ENCODE peak calls at places on chromosomes 16 and 17, in ten cellular contexts. One of them, this sample, is unnamed.

GRCh38 chr17:80418589-80418988 is 3.6 kb downstream of the ENDOV start:
- DNase-seq in GM23248: no peak
- DNase-seq in PC-3: no peak
- DNase-seq in GM23338: no peak
- DNase-seq in HCT116: no peak
- DNase-seq in keratinocyte: no peak
- DNase-seq in mesendoderm: no peak
- DNase-seq in neural progenitor cell: no peak
- DNase-seq in fibroblast of lung: no peak
- DNase-seq in H9: no peak
- DNase-seq in this sample: no peak

GRCh38 chr16:78224342-78224741 is 124.9 kb downstream of the WWOX start:
- DNase-seq in GM23248: no peak
- DNase-seq in PC-3: peak; percentile 28
- DNase-seq in GM23338: no peak
- DNase-seq in HCT116: no peak
- DNase-seq in keratinocyte: no peak
- DNase-seq in mesendoderm: no peak
- DNase-seq in neural progenitor cell: no peak
- DNase-seq in fibroblast of lung: no peak
- DNase-seq in H9: no peak
- DNase-seq in this sample: no peak

GRCh38 chr16:11024333-11025053 is 80.1 kb downstream of the CLEC16A start:
- DNase-seq in GM23248: no peak
- DNase-seq in PC-3: peak; percentile 55
- DNase-seq in GM23338: no peak
- DNase-seq in HCT116: peak; percentile 45
- DNase-seq in keratinocyte: no peak
- DNase-seq in mesendoderm: no peak
- DNase-seq in neural progenitor cell: no peak
- DNase-seq in fibroblast of lung: peak; percentile 73
- DNase-seq in H9: no peak
- DNase-seq in this sample: no peak

GRCh38 chr16:76910931-76911330 is 280.1 kb upstream of the MON1B start:
- DNase-seq in GM23248: peak; percentile 65
- DNase-seq in PC-3: peak; percentile 33
- DNase-seq in GM23338: no peak
- DNase-seq in HCT116: no peak
- DNase-seq in keratinocyte: no peak
- DNase-seq in mesendoderm: no peak
- DNase-seq in neural progenitor cell: no peak
- DNase-seq in fibroblast of lung: peak; percentile 74
- DNase-seq in H9: no peak
- DNase-seq in this sample: no peak

GRCh38 chr17:5011928-5012327 is 14.2 kb downstream of the KIF1C start:
- DNase-seq in GM23248: peak; percentile 87
- DNase-seq in PC-3: peak; percentile 14
- DNase-seq in GM23338: no peak
- DNase-seq in HCT116: no peak
- DNase-seq in keratinocyte: no peak
- DNase-seq in mesendoderm: no peak
- DNase-seq in neural progenitor cell: no peak
- DNase-seq in fibroblast of lung: peak; percentile 53
- DNase-seq in H9: no peak
- DNase-seq in this sample: no peak

GRCh38 chr16:88926374-88926990 is 50.5 kb downstream of the CBFA2T3 start:
- DNase-seq in GM23248: peak; percentile 24
- DNase-seq in PC-3: peak; percentile 21
- DNase-seq in GM23338: no peak
- DNase-seq in HCT116: peak; percentile 78
- DNase-seq in keratinocyte: no peak
- DNase-seq in mesendoderm: peak; percentile 68
- DNase-seq in neural progenitor cell: peak; percentile 58
- DNase-seq in fibroblast of lung: no peak
- DNase-seq in H9: no peak
- DNase-seq in this sample: no peak

GRCh38 chr17:40350410-40351184 is 13.9 kb downstream of the GJD3 start:
- DNase-seq in GM23248: no peak
- DNase-seq in PC-3: no peak
- DNase-seq in GM23338: peak; percentile 72
- DNase-seq in HCT116: no peak
- DNase-seq in keratinocyte: no peak
- DNase-seq in mesendoderm: peak; percentile 97
- DNase-seq in neural progenitor cell: peak; percentile 90
- DNase-seq in fibroblast of lung: peak; percentile 50
- DNase-seq in H9: no peak
- DNase-seq in this sample: no peak

GRCh38 chr16:19008245-19008644 is 24.5 kb downstream of the TMC7 start:
- DNase-seq in GM23248: peak; percentile 81
- DNase-seq in PC-3: peak; percentile 50
- DNase-seq in GM23338: no peak
- DNase-seq in HCT116: no peak
- DNase-seq in keratinocyte: no peak
- DNase-seq in mesendoderm: peak; percentile 7
- DNase-seq in neural progenitor cell: peak; percentile 25
- DNase-seq in fibroblast of lung: peak; percentile 98
- DNase-seq in H9: no peak
- DNase-seq in this sample: no peak

GRCh38 chr17:46194393-46195216 is 1.4 kb upstream of the KANSL1 start:
- DNase-seq in GM23248: peak; percentile 81
- DNase-seq in PC-3: peak; percentile 66
- DNase-seq in GM23338: peak; percentile 73
- DNase-seq in HCT116: peak; percentile 39
- DNase-seq in keratinocyte: no peak
- DNase-seq in mesendoderm: peak; percentile 63
- DNase-seq in neural progenitor cell: peak; percentile 33
- DNase-seq in fibroblast of lung: peak; percentile 44
- DNase-seq in H9: no peak
- DNase-seq in this sample: peak; percentile 73

GRCh38 chr16:1532081-1532760 is 1.2 kb upstream of the TMEM204 start:
- DNase-seq in GM23248: peak; percentile 58
- DNase-seq in PC-3: no peak
- DNase-seq in GM23338: no peak
- DNase-seq in HCT116: no peak
- DNase-seq in keratinocyte: no peak
- DNase-seq in mesendoderm: no peak
- DNase-seq in neural progenitor cell: no peak
- DNase-seq in fibroblast of lung: no peak
- DNase-seq in H9: no peak
- DNase-seq in this sample: no peak

GRCh38 chr17:27996157-27997043 is 46.1 kb upstream of the NLK start:
- DNase-seq in GM23248: no peak
- DNase-seq in PC-3: no peak
- DNase-seq in GM23338: no peak
- DNase-seq in HCT116: no peak
- DNase-seq in keratinocyte: no peak
- DNase-seq in mesendoderm: no peak
- DNase-seq in neural progenitor cell: no peak
- DNase-seq in fibroblast of lung: no peak
- DNase-seq in H9: no peak
- DNase-seq in this sample: no peak

GRCh38 chr16:81661082-81661481 is 118.0 kb upstream of the PLCG2 start:
- DNase-seq in GM23248: no peak
- DNase-seq in PC-3: no peak
- DNase-seq in GM23338: no peak
- DNase-seq in HCT116: no peak
- DNase-seq in keratinocyte: peak; percentile 61
- DNase-seq in mesendoderm: no peak
- DNase-seq in neural progenitor cell: no peak
- DNase-seq in fibroblast of lung: no peak
- DNase-seq in H9: no peak
- DNase-seq in this sample: no peak

GRCh38 chr16:84503751-84504395 is 586 bp downstream of the MEAK7 start:
- DNase-seq in GM23248: peak; percentile 82
- DNase-seq in PC-3: peak; percentile 22
- DNase-seq in GM23338: no peak
- DNase-seq in HCT116: no peak
- DNase-seq in keratinocyte: peak; percentile 49
- DNase-seq in mesendoderm: no peak
- DNase-seq in neural progenitor cell: peak; percentile 22
- DNase-seq in fibroblast of lung: peak; percentile 56
- DNase-seq in H9: no peak
- DNase-seq in this sample: no peak

GRCh38 chr17:33680479-33680878 is 387.4 kb upstream of the ASIC2 start:
- DNase-seq in GM23248: no peak
- DNase-seq in PC-3: no peak
- DNase-seq in GM23338: no peak
- DNase-seq in HCT116: no peak
- DNase-seq in keratinocyte: no peak
- DNase-seq in mesendoderm: peak; percentile 2
- DNase-seq in neural progenitor cell: no peak
- DNase-seq in fibroblast of lung: no peak
- DNase-seq in H9: no peak
- DNase-seq in this sample: no peak

GRCh38 chr17:38636054-38636453 is 30.3 kb upstream of the SRCIN1 start:
- DNase-seq in GM23248: no peak
- DNase-seq in PC-3: no peak
- DNase-seq in GM23338: peak; percentile 80
- DNase-seq in HCT116: no peak
- DNase-seq in keratinocyte: no peak
- DNase-seq in mesendoderm: peak; percentile 89
- DNase-seq in neural progenitor cell: peak; percentile 68
- DNase-seq in fibroblast of lung: no peak
- DNase-seq in H9: peak; percentile 86
- DNase-seq in this sample: no peak

GRCh38 chr17:5592382-5592781 is 8.1 kb upstream of the NLRP1 start:
- DNase-seq in GM23248: peak; percentile 64
- DNase-seq in PC-3: peak; percentile 79
- DNase-seq in GM23338: peak; percentile 84
- DNase-seq in HCT116: peak; percentile 29
- DNase-seq in keratinocyte: no peak
- DNase-seq in mesendoderm: peak; percentile 70
- DNase-seq in neural progenitor cell: peak; percentile 69
- DNase-seq in fibroblast of lung: peak; percentile 27
- DNase-seq in H9: peak; percentile 30
- DNase-seq in this sample: peak; percentile 62

GRCh38 chr17:37259030-37259735 is 116.6 kb upstream of the C17orf78 start:
- DNase-seq in GM23248: peak; percentile 65
- DNase-seq in PC-3: no peak
- DNase-seq in GM23338: no peak
- DNase-seq in HCT116: no peak
- DNase-seq in keratinocyte: peak; percentile 4
- DNase-seq in mesendoderm: no peak
- DNase-seq in neural progenitor cell: no peak
- DNase-seq in fibroblast of lung: peak; percentile 86
- DNase-seq in H9: no peak
- DNase-seq in this sample: no peak

GRCh38 chr16:68592466-68593337 is 52.4 kb upstream of the CDH3 start:
- DNase-seq in GM23248: peak; percentile 18
- DNase-seq in PC-3: peak; percentile 26
- DNase-seq in GM23338: peak; percentile 50
- DNase-seq in HCT116: no peak
- DNase-seq in keratinocyte: no peak
- DNase-seq in mesendoderm: no peak
- DNase-seq in neural progenitor cell: no peak
- DNase-seq in fibroblast of lung: no peak
- DNase-seq in H9: no peak
- DNase-seq in this sample: peak; percentile 41

GRCh38 chr17:64614266-64615011 is 47.7 kb downstream of the SMURF2 start:
- DNase-seq in GM23248: no peak
- DNase-seq in PC-3: no peak
- DNase-seq in GM23338: no peak
- DNase-seq in HCT116: no peak
- DNase-seq in keratinocyte: no peak
- DNase-seq in mesendoderm: no peak
- DNase-seq in neural progenitor cell: no peak
- DNase-seq in fibroblast of lung: peak; percentile 48
- DNase-seq in H9: no peak
- DNase-seq in this sample: no peak
- H3K79me2 ChIP-seq in GM23248: peaks cover 100% of the 10 kb centered on the region
- H3K79me2 ChIP-seq in PC-3: peaks cover 93% of the 10 kb centered on the region
- H3K79me2 ChIP-seq in GM23338: peaks cover 76% of the 10 kb centered on the region
- H3K79me2 ChIP-seq in HCT116: peaks cover 96% of the 10 kb centered on the region
- H3K79me2 ChIP-seq in keratinocyte: peaks cover 96% of the 10 kb centered on the region
- H3K79me2 ChIP-seq in mesendoderm: peaks cover 11% of the 10 kb centered on the region
- H3K79me2 ChIP-seq in neural progenitor cell: peaks cover 37% of the 10 kb centered on the region
- H3K79me2 ChIP-seq in fibroblast of lung: peaks cover 95% of the 10 kb centered on the region
- H3K79me2 ChIP-seq in H9: peaks cover 2% of the 10 kb centered on the region
- H3K79me2 ChIP-seq in this sample: no peaks in the 10 kb centered on the region

GRCh38 chr17:81552244-81553017 is at the start of gene FAAP100:
- DNase-seq in GM23248: peak; percentile 94
- DNase-seq in PC-3: peak; percentile 89
- DNase-seq in GM23338: peak; percentile 90
- DNase-seq in HCT116: peak; percentile 70
- DNase-seq in keratinocyte: no peak
- DNase-seq in mesendoderm: peak; percentile 87
- DNase-seq in neural progenitor cell: peak; percentile 93
- DNase-seq in fibroblast of lung: peak; percentile 77
- DNase-seq in H9: peak; percentile 89
- DNase-seq in this sample: peak; percentile 93
- H3K79me2 ChIP-seq in GM23248: peaks cover 27% of the 10 kb centered on the region
- H3K79me2 ChIP-seq in PC-3: peaks cover 31% of the 10 kb centered on the region
- H3K79me2 ChIP-seq in GM23338: peaks cover 23% of the 10 kb centered on the region
- H3K79me2 ChIP-seq in HCT116: peaks cover 40% of the 10 kb centered on the region
- H3K79me2 ChIP-seq in keratinocyte: peaks cover 24% of the 10 kb centered on the region
- H3K79me2 ChIP-seq in mesendoderm: peaks cover 5% of the 10 kb centered on the region
- H3K79me2 ChIP-seq in neural progenitor cell: peaks cover 15% of the 10 kb centered on the region
- H3K79me2 ChIP-seq in fibroblast of lung: peaks cover 24% of the 10 kb centered on the region
- H3K79me2 ChIP-seq in H9: peaks cover 2% of the 10 kb centered on the region
- H3K79me2 ChIP-seq in this sample: peaks cover 9% of the 10 kb centered on the region

GRCh38 chr17:63022567-63022966 is 56.5 kb downstream of the TANC2 start:
- DNase-seq in GM23248: no peak
- DNase-seq in PC-3: no peak
- DNase-seq in GM23338: no peak
- DNase-seq in HCT116: no peak
- DNase-seq in keratinocyte: no peak
- DNase-seq in mesendoderm: no peak
- DNase-seq in neural progenitor cell: no peak
- DNase-seq in fibroblast of lung: no peak
- DNase-seq in H9: no peak
- DNase-seq in this sample: no peak
- H3K79me2 ChIP-seq in GM23248: peaks cover 100% of the 10 kb centered on the region
- H3K79me2 ChIP-seq in PC-3: peaks cover 11% of the 10 kb centered on the region
- H3K79me2 ChIP-seq in GM23338: peaks cover 3% of the 10 kb centered on the region
- H3K79me2 ChIP-seq in HCT116: peaks cover 35% of the 10 kb centered on the region
- H3K79me2 ChIP-seq in keratinocyte: peaks cover 74% of the 10 kb centered on the region
- H3K79me2 ChIP-seq in mesendoderm: no peaks in the 10 kb centered on the region
- H3K79me2 ChIP-seq in neural progenitor cell: no peaks in the 10 kb centered on the region
- H3K79me2 ChIP-seq in fibroblast of lung: peaks cover 4% of the 10 kb centered on the region
- H3K79me2 ChIP-seq in H9: no peaks in the 10 kb centered on the region
- H3K79me2 ChIP-seq in this sample: no peaks in the 10 kb centered on the region

DNA sequence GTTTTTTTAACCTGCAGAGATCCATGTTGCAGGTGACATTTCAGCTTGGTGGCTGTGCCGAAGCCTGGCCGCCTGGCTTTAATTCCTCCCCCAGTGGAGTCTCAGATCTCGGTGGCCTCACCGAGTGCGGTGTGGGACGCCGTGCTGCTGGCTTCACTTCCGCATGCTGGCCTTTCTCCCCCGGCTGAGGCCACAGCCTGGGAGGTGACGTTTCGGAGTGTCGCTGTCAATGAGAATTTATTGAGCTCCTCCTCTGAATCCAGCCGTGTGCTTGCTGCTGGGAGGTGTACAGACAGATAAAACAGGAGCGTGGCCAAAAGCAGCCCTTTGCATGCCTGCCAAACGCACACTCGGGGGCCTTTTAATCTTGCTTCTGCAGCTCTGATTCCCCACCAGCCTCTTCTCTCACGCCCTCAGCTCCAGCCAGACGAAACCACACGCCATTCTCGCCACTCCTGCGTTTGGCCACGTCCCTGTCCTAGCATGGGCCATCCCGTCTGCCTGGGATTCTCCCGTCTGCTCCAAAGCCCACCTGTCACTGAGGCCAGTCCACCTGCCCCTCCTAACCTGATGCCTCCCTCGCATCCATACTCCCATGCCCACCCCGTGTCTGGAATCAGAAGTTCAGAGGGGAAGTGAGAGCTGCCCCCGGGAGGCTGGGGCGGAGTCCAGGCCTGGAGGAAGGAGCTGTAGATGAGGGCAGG is 3.6 kb downstream of the GSE1 start:
- DNase-seq in GM23248: no peak
- DNase-seq in PC-3: no peak
- DNase-seq in GM23338: no peak
- DNase-seq in HCT116: no peak
- DNase-seq in keratinocyte: no peak
- DNase-seq in mesendoderm: no peak
- DNase-seq in neural progenitor cell: no peak
- DNase-seq in fibroblast of lung: peak; percentile 23
- DNase-seq in H9: no peak
- DNase-seq in this sample: peak; percentile 36
- H3K79me2 ChIP-seq in GM23248: peaks cover 74% of the 10 kb centered on the region
- H3K79me2 ChIP-seq in PC-3: peaks cover 82% of the 10 kb centered on the region
- H3K79me2 ChIP-seq in GM23338: peaks cover 84% of the 10 kb centered on the region
- H3K79me2 ChIP-seq in HCT116: peaks cover 72% of the 10 kb centered on the region
- H3K79me2 ChIP-seq in keratinocyte: peaks cover 5% of the 10 kb centered on the region
- H3K79me2 ChIP-seq in mesendoderm: peaks cover 64% of the 10 kb centered on the region
- H3K79me2 ChIP-seq in neural progenitor cell: peaks cover 58% of the 10 kb centered on the region
- H3K79me2 ChIP-seq in fibroblast of lung: peaks cover 12% of the 10 kb centered on the region
- H3K79me2 ChIP-seq in H9: peaks cover 55% of the 10 kb centered on the region
- H3K79me2 ChIP-seq in this sample: peaks cover 68% of the 10 kb centered on the region

This sample was measured in OCI-LY7.